ENCODE peak calls at places on chromosomes 3 and 15, in five cellular contexts. V is pancreas; C is stimulated activated CD8-positive, alpha-beta memory T cell treated with anti-CD3 and anti-CD28 coated beads, Interleukin-4, amount 100 ng/mL, for 24 hours; D is RPMI7951; R is stimulated activated CD4-positive, alpha-beta T cell treated with anti-CD3 and anti-CD28 coated beads, Interleukin-4, amount 100 ng/mL, for 48 hours. Q is an unnamed sample.

GRCh38 chr15:33154366-33155166 is 39.9 kb downstream of the FMN1 start:
- DNase-seq in R (no peak), D (peak; percentile 98), C (no peak), V (peak; percentile 52), Q (no peak)

GRCh38 chr3:58013099-58013498 is 4.9 kb downstream of the FLNB start:
- DNase-seq in C (no peak), R (no peak), D (no peak), V (no peak), Q (no peak)

GRCh38 chr3:125207507-125207906 is 5.0 kb downstream of the SLC12A8 start:
- DNase-seq in D (no peak), C (no peak), V (peak; percentile 26), R (no peak), Q (no peak)

GRCh38 chr3:24495334-24495994 is 814 bp upstream of the THRB start:
- DNase-seq in R (no peak), D (no peak), C (no peak), V (peak; percentile 75), Q (no peak)

GRCh38 chr3:170780955-170781354 is 89.0 kb downstream of the RPL22L1 start:
- DNase-seq in R (no peak), D (no peak), C (no peak), V (no peak), Q (no peak)

GRCh38 chr3:124636101-124636862 is 94.0 kb upstream of the UMPS start:
- DNase-seq in D (no peak), C (no peak), V (no peak), R (no peak), Q (no peak)

GRCh38 chr3:27467545-27467944 is 16.6 kb downstream of the SLC4A7 start:
- DNase-seq in D (peak; percentile 58), R (no peak), V (no peak), C (no peak), Q (peak; percentile 78)

GRCh38 chr3:163939926-163940325 is 1138.4 kb downstream of the SI start:
- DNase-seq in C (no peak), D (peak; percentile 10), V (no peak), R (no peak), Q (no peak)

GRCh38 chr3:63462732-63463131 is 184.6 kb downstream of the SYNPR start:
- DNase-seq in D (no peak), V (no peak), C (no peak), R (no peak), Q (no peak)

GRCh38 chr3:150127011-150127490 is 156.4 kb upstream of the PFN2 start:
- DNase-seq in D (no peak), V (no peak), C (no peak), R (no peak), Q (no peak)